ENCODE peak calls at places on chromosomes 7 and 10, in nine cellular contexts. One of them, this sample, is unnamed. For H3K4me1, the result is how much of the 10 kb centered on the place peaks cover.

GRCh38 chr7:154907651-154908620 is 95.0 kb downstream of the PAXIP1 start:
- DNase-seq in psoas muscle: no peak
- DNase-seq in CD8-positive, alpha-beta T cell: no peak
- DNase-seq in kidney: peak
- DNase-seq in H9: no peak
- DNase-seq in mammary epithelial cell: no peak
- DNase-seq in suprapubic skin: no peak
- DNase-seq in mucosa of descending colon: no peak
- DNase-seq in breast epithelium: no peak
- DNase-seq in this sample: no peak

GRCh38 chr7:38273286-38273995 is at the start of gene TARP:
- DNase-seq in kidney: no peak
- DNase-seq in mucosa of descending colon: no peak
- DNase-seq in breast epithelium: no peak
- DNase-seq in suprapubic skin: no peak
- DNase-seq in CD8-positive, alpha-beta T cell: no peak
- DNase-seq in H9: no peak
- DNase-seq in psoas muscle: no peak
- DNase-seq in mammary epithelial cell: no peak
- DNase-seq in this sample: no peak

GRCh38 chr10:95518455-95519131 is 42.6 kb downstream of the SORBS1 start:
- DNase-seq in kidney: no peak
- DNase-seq in mammary epithelial cell: no peak
- DNase-seq in CD8-positive, alpha-beta T cell: no peak
- DNase-seq in H9: no peak
- DNase-seq in mucosa of descending colon: no peak
- DNase-seq in breast epithelium: no peak
- DNase-seq in psoas muscle: no peak
- DNase-seq in suprapubic skin: no peak
- DNase-seq in this sample: no peak

GRCh38 chr7:127974611-127975010 is 56.6 kb downstream of the LRRC4 start:
- DNase-seq in psoas muscle: no peak
- DNase-seq in mucosa of descending colon: no peak
- DNase-seq in kidney: no peak
- DNase-seq in CD8-positive, alpha-beta T cell: no peak
- DNase-seq in H9: no peak
- DNase-seq in suprapubic skin: no peak
- DNase-seq in mammary epithelial cell: no peak
- DNase-seq in breast epithelium: no peak
- DNase-seq in this sample: no peak

GRCh38 chr10:8183241-8183704 is 128.8 kb downstream of the GATA3 start:
- DNase-seq in breast epithelium: no peak
- DNase-seq in kidney: no peak
- DNase-seq in H9: no peak
- DNase-seq in CD8-positive, alpha-beta T cell: peak
- DNase-seq in mammary epithelial cell: peak
- DNase-seq in suprapubic skin: no peak
- DNase-seq in mucosa of descending colon: no peak
- DNase-seq in psoas muscle: no peak
- DNase-seq in this sample: no peak

GRCh38 chr10:125186431-125187170 is 26.2 kb upstream of the CTBP2 start:
- DNase-seq in psoas muscle: no peak
- DNase-seq in breast epithelium: no peak
- DNase-seq in H9: no peak
- DNase-seq in CD8-positive, alpha-beta T cell: no peak
- DNase-seq in mammary epithelial cell: no peak
- DNase-seq in kidney: no peak
- DNase-seq in suprapubic skin: no peak
- DNase-seq in mucosa of descending colon: no peak
- DNase-seq in this sample: no peak

GRCh38 chr7:6512892-6513291 is 38.4 kb downstream of the GRID2IP start:
- DNase-seq in mucosa of descending colon: no peak
- DNase-seq in kidney: no peak
- DNase-seq in CD8-positive, alpha-beta T cell: no peak
- DNase-seq in H9: no peak
- DNase-seq in mammary epithelial cell: no peak
- DNase-seq in psoas muscle: no peak
- DNase-seq in breast epithelium: no peak
- DNase-seq in suprapubic skin: no peak
- DNase-seq in this sample: no peak

GRCh38 chr10:557792-558328 is 131.6 kb downstream of the DIP2C start:
- DNase-seq in kidney: no peak
- DNase-seq in psoas muscle: no peak
- DNase-seq in mammary epithelial cell: no peak
- DNase-seq in breast epithelium: no peak
- DNase-seq in suprapubic skin: no peak
- DNase-seq in CD8-positive, alpha-beta T cell: no peak
- DNase-seq in mucosa of descending colon: no peak
- DNase-seq in H9: no peak
- DNase-seq in this sample: no peak

GRCh38 chr7:150363872-150364271 is 4.8 kb upstream of the REPIN1 start:
- DNase-seq in kidney: no peak
- DNase-seq in psoas muscle: no peak
- DNase-seq in mammary epithelial cell: no peak
- DNase-seq in suprapubic skin: no peak
- DNase-seq in breast epithelium: no peak
- DNase-seq in CD8-positive, alpha-beta T cell: no peak
- DNase-seq in H9: no peak
- DNase-seq in mucosa of descending colon: no peak
- DNase-seq in this sample: no peak

GRCh38 chr7:150781016-150781415 is 19.1 kb downstream of the TMEM176B start:
- DNase-seq in suprapubic skin: no peak
- DNase-seq in CD8-positive, alpha-beta T cell: no peak
- DNase-seq in mucosa of descending colon: no peak
- DNase-seq in kidney: no peak
- DNase-seq in mammary epithelial cell: peak
- DNase-seq in H9: no peak
- DNase-seq in psoas muscle: no peak
- DNase-seq in breast epithelium: no peak
- DNase-seq in this sample: no peak

GRCh38 chr7:3367271-3367670 is 66.2 kb downstream of the SDK1 start:
- DNase-seq in psoas muscle: no peak
- DNase-seq in suprapubic skin: no peak
- DNase-seq in H9: no peak
- DNase-seq in mucosa of descending colon: no peak
- DNase-seq in CD8-positive, alpha-beta T cell: no peak
- DNase-seq in kidney: no peak
- DNase-seq in breast epithelium: no peak
- DNase-seq in mammary epithelial cell: no peak
- DNase-seq in this sample: no peak

GRCh38 chr7:30159698-30160143 is 24.9 kb downstream of the MTURN start:
- DNase-seq in mucosa of descending colon: peak
- DNase-seq in kidney: peak
- DNase-seq in mammary epithelial cell: peak
- DNase-seq in H9: no peak
- DNase-seq in psoas muscle: no peak
- DNase-seq in breast epithelium: no peak
- DNase-seq in CD8-positive, alpha-beta T cell: no peak
- DNase-seq in suprapubic skin: no peak
- DNase-seq in this sample: no peak

GRCh38 chr7:80859272-80859970 is 59.4 kb downstream of the SEMA3C start:
- DNase-seq in mucosa of descending colon: no peak
- DNase-seq in mammary epithelial cell: no peak
- DNase-seq in suprapubic skin: peak
- DNase-seq in breast epithelium: peak
- DNase-seq in CD8-positive, alpha-beta T cell: no peak
- DNase-seq in psoas muscle: peak
- DNase-seq in kidney: no peak
- DNase-seq in H9: no peak
- DNase-seq in this sample: peak

GRCh38 chr10:132640326-132641125 is 102.9 kb downstream of the INPP5A start:
- DNase-seq in mammary epithelial cell: no peak
- DNase-seq in CD8-positive, alpha-beta T cell: no peak
- DNase-seq in kidney: no peak
- DNase-seq in suprapubic skin: peak
- DNase-seq in mucosa of descending colon: no peak
- DNase-seq in psoas muscle: peak
- DNase-seq in H9: peak
- DNase-seq in breast epithelium: no peak
- DNase-seq in this sample: no peak
- H3K4me1 ChIP-seq in mammary epithelial cell: under half
- H3K4me1 ChIP-seq in CD8-positive, alpha-beta T cell: under half
- H3K4me1 ChIP-seq in kidney: under half
- H3K4me1 ChIP-seq in suprapubic skin: under half
- H3K4me1 ChIP-seq in mucosa of descending colon: under half
- H3K4me1 ChIP-seq in psoas muscle: under half
- H3K4me1 ChIP-seq in H9: under half
- H3K4me1 ChIP-seq in breast epithelium: under half
- H3K4me1 ChIP-seq in this sample: under half

GRCh38 chr10:26440091-26440445 is 1.9 kb downstream of the APBB1IP start:
- DNase-seq in kidney: no peak
- DNase-seq in mammary epithelial cell: no peak
- DNase-seq in suprapubic skin: no peak
- DNase-seq in H9: no peak
- DNase-seq in CD8-positive, alpha-beta T cell: no peak
- DNase-seq in breast epithelium: no peak
- DNase-seq in psoas muscle: no peak
- DNase-seq in mucosa of descending colon: no peak
- DNase-seq in this sample: no peak
- H3K4me1 ChIP-seq in kidney: under half
- H3K4me1 ChIP-seq in mammary epithelial cell: under half
- H3K4me1 ChIP-seq in suprapubic skin: under half
- H3K4me1 ChIP-seq in H9: under half
- H3K4me1 ChIP-seq in CD8-positive, alpha-beta T cell: half or more
- H3K4me1 ChIP-seq in breast epithelium: under half
- H3K4me1 ChIP-seq in psoas muscle: under half
- H3K4me1 ChIP-seq in mucosa of descending colon: under half
- H3K4me1 ChIP-seq in this sample: under half

DNA sequence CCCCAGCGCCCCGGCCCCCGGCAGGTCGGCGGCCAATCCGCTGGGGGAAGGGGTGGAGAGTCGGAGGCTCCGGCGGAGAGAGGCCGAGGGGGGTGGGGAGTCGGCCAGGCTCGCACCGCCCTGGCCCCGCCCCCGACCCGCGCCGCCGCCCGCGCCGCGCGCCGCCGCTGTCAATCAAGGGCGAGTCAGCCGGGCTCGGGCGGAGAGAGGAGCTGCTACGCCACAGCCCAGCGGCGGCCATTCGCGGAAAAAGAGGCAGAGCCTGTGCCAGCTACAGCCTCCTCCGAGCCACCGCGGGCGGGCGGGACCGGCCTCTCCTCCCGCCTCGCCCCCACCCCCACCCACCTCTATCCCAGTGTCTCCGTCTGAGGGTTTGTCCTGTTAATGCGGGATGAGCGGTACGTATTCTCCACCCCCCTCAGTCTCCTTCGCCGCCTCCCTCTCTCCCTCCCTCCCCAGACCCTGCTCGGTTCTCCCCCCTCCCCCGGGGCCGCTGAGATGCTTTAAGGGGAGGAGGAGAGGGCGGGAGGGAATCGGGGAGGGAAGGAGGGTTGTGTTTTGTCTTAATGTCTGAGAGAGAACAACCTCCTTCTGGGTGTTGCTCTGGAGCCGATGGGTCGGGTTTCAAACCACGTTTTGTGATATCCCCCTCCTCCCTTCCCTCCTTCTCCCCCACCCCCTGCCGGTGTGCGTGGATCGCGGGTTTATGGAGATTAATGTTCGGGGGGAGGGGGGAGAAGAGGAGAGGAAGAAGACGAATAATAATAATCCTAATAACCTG is at the start of gene SP4:
- DNase-seq in breast epithelium: peak
- DNase-seq in CD8-positive, alpha-beta T cell: peak
- DNase-seq in H9: peak
- DNase-seq in mucosa of descending colon: peak
- DNase-seq in mammary epithelial cell: peak
- DNase-seq in suprapubic skin: peak
- DNase-seq in kidney: peak
- DNase-seq in psoas muscle: peak
- DNase-seq in this sample: peak
- H3K4me1 ChIP-seq in breast epithelium: under half
- H3K4me1 ChIP-seq in CD8-positive, alpha-beta T cell: under half
- H3K4me1 ChIP-seq in H9: under half
- H3K4me1 ChIP-seq in mucosa of descending colon: under half
- H3K4me1 ChIP-seq in mammary epithelial cell: under half
- H3K4me1 ChIP-seq in suprapubic skin: under half
- H3K4me1 ChIP-seq in kidney: under half
- H3K4me1 ChIP-seq in psoas muscle: under half
- H3K4me1 ChIP-seq in this sample: under half

GRCh38 chr7:18538554-18539250 is 43.2 kb downstream of the HDAC9 start:
- DNase-seq in mammary epithelial cell: no peak
- DNase-seq in breast epithelium: no peak
- DNase-seq in mucosa of descending colon: no peak
- DNase-seq in suprapubic skin: no peak
- DNase-seq in kidney: no peak
- DNase-seq in H9: no peak
- DNase-seq in CD8-positive, alpha-beta T cell: no peak
- DNase-seq in psoas muscle: no peak
- DNase-seq in this sample: no peak
- H3K4me1 ChIP-seq in mammary epithelial cell: under half
- H3K4me1 ChIP-seq in breast epithelium: under half
- H3K4me1 ChIP-seq in mucosa of descending colon: under half
- H3K4me1 ChIP-seq in suprapubic skin: under half
- H3K4me1 ChIP-seq in kidney: under half
- H3K4me1 ChIP-seq in H9: under half
- H3K4me1 ChIP-seq in CD8-positive, alpha-beta T cell: under half
- H3K4me1 ChIP-seq in psoas muscle: under half
- H3K4me1 ChIP-seq in this sample: under half

DNA sequence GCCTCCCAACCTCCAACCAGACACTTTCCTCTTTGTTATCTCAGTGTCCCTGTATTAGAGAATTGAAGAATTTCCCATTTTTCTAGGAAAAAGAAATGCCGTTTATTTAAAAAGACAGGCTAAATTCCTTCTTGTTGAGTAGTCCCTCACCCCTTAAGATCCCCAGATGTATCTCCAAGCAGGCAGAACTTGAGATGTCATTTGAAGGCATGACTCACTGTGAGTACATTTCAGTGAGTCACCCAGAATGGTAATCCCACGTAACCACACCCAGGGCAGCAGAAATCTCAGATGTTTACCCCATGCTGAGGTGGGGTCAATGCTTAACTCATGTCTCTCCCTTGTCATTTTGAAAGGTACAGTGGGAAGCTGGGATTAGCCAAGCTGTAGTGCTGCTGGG is 4.4 kb downstream of the ZNF655 start:
- DNase-seq in CD8-positive, alpha-beta T cell: no peak
- DNase-seq in H9: no peak
- DNase-seq in mucosa of descending colon: peak
- DNase-seq in psoas muscle: no peak
- DNase-seq in suprapubic skin: no peak
- DNase-seq in kidney: no peak
- DNase-seq in breast epithelium: no peak
- DNase-seq in mammary epithelial cell: peak
- DNase-seq in this sample: no peak
- H3K4me1 ChIP-seq in CD8-positive, alpha-beta T cell: under half
- H3K4me1 ChIP-seq in H9: under half
- H3K4me1 ChIP-seq in mucosa of descending colon: under half
- H3K4me1 ChIP-seq in psoas muscle: under half
- H3K4me1 ChIP-seq in suprapubic skin: under half
- H3K4me1 ChIP-seq in kidney: under half
- H3K4me1 ChIP-seq in breast epithelium: under half
- H3K4me1 ChIP-seq in mammary epithelial cell: under half
- H3K4me1 ChIP-seq in this sample: under half

GRCh38 chr7:92826258-92827004 is 9.9 kb downstream of the CDK6 start:
- DNase-seq in suprapubic skin: no peak
- DNase-seq in H9: no peak
- DNase-seq in CD8-positive, alpha-beta T cell: no peak
- DNase-seq in breast epithelium: no peak
- DNase-seq in kidney: no peak
- DNase-seq in psoas muscle: no peak
- DNase-seq in mucosa of descending colon: no peak
- DNase-seq in mammary epithelial cell: no peak
- DNase-seq in this sample: no peak
- H3K4me1 ChIP-seq in suprapubic skin: under half
- H3K4me1 ChIP-seq in H9: under half
- H3K4me1 ChIP-seq in CD8-positive, alpha-beta T cell: under half
- H3K4me1 ChIP-seq in breast epithelium: under half
- H3K4me1 ChIP-seq in kidney: under half
- H3K4me1 ChIP-seq in psoas muscle: under half
- H3K4me1 ChIP-seq in mucosa of descending colon: under half
- H3K4me1 ChIP-seq in mammary epithelial cell: under half
- H3K4me1 ChIP-seq in this sample: under half

This sample was measured in right cardiac atrium.